ENCODE peak calls at places on chromosomes 7 and 10, in five cellular contexts. G is colonic mucosa, W is lower lobe of right lung, A is Peyer's patch, C is PC-3. Q is an unnamed sample. For H3K27me3, the result is how much of the 10 kb centered on the place peaks cover.

GRCh38 chr7:31493714-31494181 is 20.1 kb upstream of the ITPRID1 start:
- DNase-seq in A (no peak), G (peak), W (no peak), C (peak), Q (no peak)

GRCh38 chr7:141575164-141575563 is 24.0 kb downstream of the AGK start:
- DNase-seq in W (no peak), A (no peak), C (no peak), G (no peak), Q (no peak)

GRCh38 chr7:25970381-25970780 is 181.6 kb upstream of the NFE2L3 start:
- DNase-seq in W (no peak), G (no peak), C (no peak), A (no peak), Q (no peak)

GRCh38 chr10:61757525-61758397 is 95.0 kb downstream of the CABCOCO1 start:
- DNase-seq in A (no peak), G (peak), C (peak), W (no peak), Q (no peak)

GRCh38 chr7:64872809-64873500 is 30.1 kb upstream of the ZNF273 start:
- DNase-seq in A (no peak), C (no peak), G (peak), W (no peak), Q (no peak)

GRCh38 chr7:140901946-140902304 is 22.8 kb downstream of the BRAF start:
- DNase-seq in A (no peak), W (no peak), C (no peak), G (no peak), Q (no peak)

GRCh38 chr7:27921081-27921836 is 181.3 kb downstream of the TAX1BP1 start:
- DNase-seq in W (no peak), A (no peak), G (peak), C (peak), Q (no peak)

GRCh38 chr10:1043532-1043995 is 5.4 kb downstream of the IDI1 start:
- DNase-seq in G (peak), C (no peak), W (peak), A (peak), Q (peak)

GRCh38 chr10:112898540-112899395 is 51.3 kb upstream of the TCF7L2 start:
- DNase-seq in A (no peak), W (no peak), C (no peak), G (peak), Q (no peak)

GRCh38 chr10:123568751-123569150 is 97.4 kb upstream of the GPR26 start:
- DNase-seq in G (peak), W (no peak), C (no peak), A (no peak), Q (no peak)

GRCh38 chr10:43398939-43399871 is 9.8 kb downstream of the HNRNPF start:
- DNase-seq in C (peak), A (no peak), W (no peak), G (no peak), Q (no peak)

GRCh38 chr7:87316097-87316700 is 29.3 kb upstream of the CROT start:
- DNase-seq in C (no peak), G (no peak), W (no peak), A (no peak), Q (no peak)

GRCh38 chr7:101879565-101879964 is 62.1 kb downstream of the CUX1 start:
- DNase-seq in A (no peak), W (no peak), G (no peak), C (no peak), Q (no peak)

GRCh38 chr10:48976208-48976607 is 36.6 kb upstream of the LRRC18 start:
- DNase-seq in W (no peak), G (no peak), A (no peak), C (peak), Q (no peak)

GRCh38 chr10:99431190-99431549 is 746 bp upstream of the GOT1 start:
- DNase-seq in W (peak), C (peak), G (peak), A (peak), Q (peak)

GRCh38 chr7:151057038-151057736 is 510 bp downstream of the CDK5 start:
- DNase-seq in G (no peak), A (peak), W (peak), C (no peak), Q (no peak)

GRCh38 chr10:126130291-126130710 is 233.9 kb downstream of the FANK1 start:
- DNase-seq in W (no peak), C (no peak), A (no peak), G (no peak), Q (peak)

GRCh38 chr10:127612-128432 is 7.4 kb upstream of the ZMYND11 start:
- DNase-seq in G (no peak), A (peak), C (no peak), W (no peak), Q (no peak)

GRCh38 chr10:73906524-73907447 is 4.1 kb upstream of the PLAU start:
- DNase-seq in G (peak), C (peak), A (no peak), W (peak), Q (peak)

GRCh38 chr10:3873728-3874461 is 88.9 kb upstream of the KLF6 start:
- DNase-seq in C (no peak), G (no peak), W (no peak), A (no peak), Q (no peak)

GRCh38 chr10:70939397-70939796 is 51.0 kb upstream of the PCBD1 start:
- DNase-seq in C (no peak), A (no peak), G (no peak), W (no peak), Q (no peak)

GRCh38 chr10:106708521-106708920 is 456.0 kb downstream of the SORCS1 start:
- DNase-seq in A (no peak), C (no peak), W (no peak), G (no peak), Q (no peak)

GRCh38 chr10:634256-634655 is 55.2 kb downstream of the DIP2C start:
- DNase-seq in A (no peak), C (no peak), G (no peak), W (no peak), Q (no peak)

GRCh38 chr7:150879345-150879744 is 27.0 kb downstream of the AOC1 start:
- DNase-seq in C (peak), A (no peak), G (no peak), W (no peak), Q (no peak)

GRCh38 chr7:97845622-97846203 is 26.5 kb downstream of the ASNS start:
- DNase-seq in W (no peak), C (peak), G (no peak), A (no peak), Q (no peak)

GRCh38 chr7:32588657-32589056 is 93.4 kb downstream of the AVL9 start:
- DNase-seq in G (no peak), C (peak), W (no peak), A (no peak), Q (no peak)

GRCh38 chr10:101961591-101962498 is 94.1 kb downstream of the ARMH3 start:
- DNase-seq in W (no peak), A (no peak), C (peak), G (no peak), Q (peak)

GRCh38 chr10:124663766-124664360 is 80.3 kb downstream of the FAM53B start:
- DNase-seq in A (no peak), C (no peak), G (no peak), W (no peak), Q (no peak)

GRCh38 chr10:119360181-119360921 is 153.0 kb downstream of the GRK5 start:
- DNase-seq in A (no peak), C (no peak), G (no peak), W (no peak), Q (peak)

GRCh38 chr10:72186633-72187330 is 29.0 kb upstream of the ANAPC16 start:
- DNase-seq in G (peak), W (no peak), A (no peak), C (no peak), Q (no peak)

GRCh38 chr7:43884617-43885016 is 15.3 kb upstream of the MRPS24 start:
- DNase-seq in A (no peak), G (no peak), W (no peak), C (no peak), Q (no peak)

GRCh38 chr7:125927556-125927955 is 997.9 kb upstream of the POT1 start:
- DNase-seq in A (no peak), G (no peak), C (no peak), W (no peak), Q (no peak)

GRCh38 chr7:127251458-127252379 is 1.0 kb downstream of the GRM8 start:
- DNase-seq in C (no peak), W (no peak), A (no peak), G (peak), Q (no peak)
- H3K27me3 ChIP-seq in C (half or more), W (half or more), A (under half), G (under half), Q (half or more)

GRCh38 chr10:114403545-114404161 is 649 bp downstream of the AFAP1L2 start:
- DNase-seq in C (no peak), W (no peak), A (no peak), G (peak), Q (peak)
- TF ChIP-seq CTCF in C (peak), W (peak), A (peak), G (no peak), Q (peak)

DNA sequence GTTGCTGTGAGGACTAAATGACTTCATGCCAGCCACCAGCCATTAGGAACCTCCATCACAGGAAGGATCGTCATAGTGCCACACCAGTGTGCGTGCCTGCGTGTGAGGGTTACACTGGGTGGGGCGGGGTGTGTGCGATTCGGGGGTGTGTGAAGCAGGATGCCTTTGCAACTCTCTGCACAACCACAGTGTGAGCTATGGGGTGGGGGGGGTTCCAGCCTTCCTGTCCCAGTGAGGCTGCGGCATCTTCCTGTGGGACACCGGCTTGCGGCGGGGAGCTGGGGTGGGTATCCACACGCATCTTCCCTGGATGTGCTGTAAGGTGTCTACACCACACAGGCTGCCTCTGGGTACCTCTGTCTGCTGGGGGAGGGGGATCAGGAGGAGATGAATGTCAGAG is 6.8 kb upstream of the ELFN1 start:
- DNase-seq in G (no peak), C (no peak), A (no peak), W (peak), Q (no peak)
- H3K27me3 ChIP-seq in G (under half), C (under half), A (under half), W (half or more), Q (half or more)

GRCh38 chr10:94439275-94439861 is 37.0 kb downstream of the TBC1D12 start:
- DNase-seq in W (no peak), A (no peak), G (peak), C (no peak), Q (no peak)
- TF ChIP-seq CTCF in W (no peak), A (no peak), G (no peak), C (no peak), Q (no peak)

GRCh38 chr7:79452032-79452494 is 1.4 kb downstream of the MAGI2 start:
- DNase-seq in A (peak), G (peak), W (peak), C (no peak), Q (peak)
- H3K27me3 ChIP-seq in A (under half), G (under half), W (under half), C (under half), Q (under half)

DNA sequence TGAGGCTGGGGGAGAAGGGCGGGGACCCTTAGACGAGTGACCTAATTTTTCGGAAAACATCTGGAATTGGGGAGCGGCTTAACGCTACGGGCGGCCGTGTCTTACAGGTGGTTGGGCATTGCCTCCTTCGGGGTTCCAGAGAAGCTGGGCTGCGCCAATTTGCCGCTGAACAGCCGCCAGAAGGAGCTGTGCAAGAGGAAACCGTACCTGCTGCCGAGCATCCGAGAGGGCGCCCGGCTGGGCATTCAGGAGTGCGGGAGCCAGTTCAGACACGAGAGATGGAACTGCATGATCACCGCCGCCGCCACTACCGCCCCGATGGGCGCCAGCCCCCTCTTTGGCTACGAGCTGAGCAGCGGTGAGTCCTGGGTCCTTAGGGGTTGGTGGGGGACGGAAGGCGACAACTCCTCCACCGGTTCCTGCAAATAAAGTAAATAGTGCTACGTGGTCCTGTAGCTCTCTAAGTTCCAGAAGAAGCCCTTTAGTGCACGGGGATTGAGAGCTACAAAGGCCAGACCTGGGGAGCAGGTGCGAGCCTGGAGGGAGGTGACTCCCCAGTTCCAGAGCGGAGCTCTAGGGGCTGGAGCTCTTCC is 756 bp downstream of the WNT16 start:
- DNase-seq in A (peak), G (peak), C (no peak), W (peak), Q (no peak)
- TF ChIP-seq CTCF in A (no peak), G (no peak), C (no peak), W (no peak), Q (no peak)